ENCODE peak calls at places on chromosomes 16 and 17, in eight cellular contexts. V is Calu3, B is mesothelial cell of epicardium, A is MM.1S, X is HFFc6, S is psoas muscle, D is tibial artery, M is progenitor cell of endocrine pancreas. J is an unnamed sample.

GRCh38 chr16:84511821-84512220 is 7.4 kb upstream of the MEAK7 start:
- DNase-seq in V (no peak), B (no peak), A (no peak), X (no peak), S (no peak), D (peak), M (no peak), J (no peak)

GRCh38 chr17:56074366-56074765 is 78.9 kb upstream of the ANKFN1 start:
- DNase-seq in V (no peak), B (no peak), A (no peak), X (no peak), S (no peak), D (no peak), M (no peak), J (no peak)

GRCh38 chr16:85681255-85681654 is 7.5 kb downstream of the GINS2 start:
- DNase-seq in V (no peak), B (no peak), A (no peak), X (no peak), S (no peak), D (no peak), M (no peak), J (no peak)

GRCh38 chr17:63435681-63436522 is 10.2 kb downstream of the CYB561 start:
- DNase-seq in V (no peak), B (no peak), A (no peak), X (no peak), S (no peak), D (no peak), M (no peak), J (no peak)

GRCh38 chr17:57466042-57466471 is 209.7 kb downstream of the MSI2 start:
- DNase-seq in V (no peak), B (no peak), A (no peak), X (no peak), S (no peak), D (no peak), M (no peak), J (no peak)

GRCh38 chr16:25260416-25260815 is 2.8 kb upstream of the ZKSCAN2 start:
- DNase-seq in V (no peak), B (no peak), A (no peak), X (no peak), S (no peak), D (no peak), M (no peak), J (no peak)

GRCh38 chr17:77459018-77459755 is 318.4 kb downstream of the SEC14L1 start:
- DNase-seq in V (no peak), B (no peak), A (no peak), X (no peak), S (no peak), D (no peak), M (no peak), J (no peak)

GRCh38 chr16:13839577-13839976 is 80.4 kb upstream of the ERCC4 start:
- DNase-seq in V (no peak), B (no peak), A (no peak), X (no peak), S (no peak), D (no peak), M (no peak), J (no peak)

GRCh38 chr16:68369697-68370096 is 58.9 kb downstream of the PRMT7 start:
- DNase-seq in V (no peak), B (no peak), A (peak), X (no peak), S (no peak), D (no peak), M (no peak), J (no peak)

GRCh38 chr16:31130899-31131298 is 4.6 kb downstream of the PRSS8 start:
- DNase-seq in V (peak), B (no peak), A (no peak), X (no peak), S (no peak), D (no peak), M (peak), J (no peak)

GRCh38 chr17:21295036-21295952 is 10.8 kb downstream of the MAP2K3 start:
- DNase-seq in V (no peak), B (no peak), A (no peak), X (no peak), S (peak), D (no peak), M (no peak), J (no peak)

GRCh38 chr16:56341656-56342397 is 83.5 kb downstream of the AMFR start:
- DNase-seq in V (no peak), B (no peak), A (no peak), X (no peak), S (no peak), D (no peak), M (no peak), J (no peak)

GRCh38 chr17:79955961-79956735 is 79.5 kb downstream of the TBC1D16 start:
- DNase-seq in V (no peak), B (no peak), A (no peak), X (no peak), S (no peak), D (peak), M (no peak), J (no peak)
- TF ChIP-seq CTCF in V (no peak), B (no peak), A (no peak), X (no peak), S (no peak), D (no peak), M (no peak), J (no peak)

GRCh38 chr17:4780325-4781010 is 5.7 kb downstream of the VMO1 start:
- DNase-seq in V (no peak), B (no peak), A (no peak), X (no peak), S (no peak), D (no peak), M (no peak), J (no peak)

GRCh38 chr17:4786516-4786915 is 352 bp upstream of the VMO1 start:
- DNase-seq in V (no peak), B (no peak), A (no peak), X (no peak), S (no peak), D (no peak), M (no peak), J (no peak)

GRCh38 chr17:4786111-4786491 is at the start of gene VMO1:
- DNase-seq in V (no peak), B (no peak), A (no peak), X (no peak), S (no peak), D (no peak), M (no peak), J (no peak)

GRCh38 chr17:4785311-4786110 is 653 bp downstream of the VMO1 start:
- DNase-seq in V (no peak), B (no peak), A (no peak), X (no peak), S (no peak), D (no peak), M (no peak), J (no peak)

DNA sequence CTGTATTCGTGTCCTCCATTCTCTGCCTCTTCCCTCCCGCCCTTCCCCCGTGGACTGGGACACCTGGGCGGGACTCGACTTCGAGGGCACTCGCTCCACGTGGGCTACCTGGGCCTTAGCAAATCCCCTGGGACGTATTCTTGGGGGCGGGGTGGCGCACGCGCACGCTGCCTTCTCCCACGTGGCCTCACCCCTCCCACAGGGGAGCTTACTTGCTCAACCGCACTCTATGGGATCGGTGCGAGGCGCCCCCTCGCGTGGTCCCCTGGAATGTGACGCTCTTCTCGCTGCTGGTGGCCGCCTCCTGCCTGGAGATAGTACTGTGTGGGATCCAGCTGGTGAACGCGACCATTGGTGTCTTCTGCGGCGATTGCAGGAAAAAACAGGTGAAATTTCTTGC is 3.5 kb downstream of the VMO1 start:
- DNase-seq in V (no peak), B (no peak), A (no peak), X (no peak), S (no peak), D (no peak), M (no peak), J (no peak)
- TF ChIP-seq CTCF in V (no peak), B (no peak), A (no peak), X (peak), S (no peak), D (no peak), M (no peak), J (no peak)

GRCh38 chr17:58693208-58693607 is 806 bp downstream of the RAD51C start:
- DNase-seq in V (no peak), B (no peak), A (no peak), X (no peak), S (no peak), D (no peak), M (no peak), J (no peak)
- TF ChIP-seq CTCF in V (no peak), B (no peak), A (no peak), X (no peak), S (no peak), D (no peak), M (no peak), J (no peak)

DNA sequence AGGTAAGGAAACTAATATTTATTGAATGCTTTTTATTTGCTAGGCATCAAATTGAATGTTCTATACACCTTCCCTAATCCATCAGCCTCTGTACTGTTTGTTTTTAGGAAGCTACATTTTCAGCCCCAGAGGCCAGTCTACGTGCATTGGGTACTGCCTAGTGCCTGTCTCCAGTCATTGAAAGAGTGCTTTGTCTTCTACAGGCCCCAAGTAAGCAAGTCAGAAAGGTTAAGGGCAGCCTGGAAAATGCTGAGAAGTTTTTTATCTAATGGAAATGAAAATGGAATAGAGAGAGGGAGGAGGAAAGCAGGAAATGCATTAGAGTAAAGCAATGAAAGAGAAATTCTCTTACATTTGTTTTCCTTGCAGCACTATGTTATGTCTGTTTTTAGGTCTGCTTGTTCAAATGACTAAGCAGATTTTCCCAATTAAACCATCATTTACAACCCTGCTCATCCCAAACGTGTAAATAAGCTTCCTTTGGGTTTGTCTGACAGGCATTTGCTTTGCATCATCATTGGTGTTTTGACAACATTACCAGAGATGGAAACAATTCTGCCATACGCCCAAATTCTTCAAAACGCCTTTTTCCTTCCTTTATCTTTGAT is 116.0 kb upstream of the GOT2 start:
- DNase-seq in V (no peak), B (no peak), A (no peak), X (no peak), S (no peak), D (no peak), M (no peak), J (no peak)
- TF ChIP-seq CTCF in V (no peak), B (no peak), A (no peak), X (no peak), S (no peak), D (no peak), M (no peak), J (no peak)

DNA sequence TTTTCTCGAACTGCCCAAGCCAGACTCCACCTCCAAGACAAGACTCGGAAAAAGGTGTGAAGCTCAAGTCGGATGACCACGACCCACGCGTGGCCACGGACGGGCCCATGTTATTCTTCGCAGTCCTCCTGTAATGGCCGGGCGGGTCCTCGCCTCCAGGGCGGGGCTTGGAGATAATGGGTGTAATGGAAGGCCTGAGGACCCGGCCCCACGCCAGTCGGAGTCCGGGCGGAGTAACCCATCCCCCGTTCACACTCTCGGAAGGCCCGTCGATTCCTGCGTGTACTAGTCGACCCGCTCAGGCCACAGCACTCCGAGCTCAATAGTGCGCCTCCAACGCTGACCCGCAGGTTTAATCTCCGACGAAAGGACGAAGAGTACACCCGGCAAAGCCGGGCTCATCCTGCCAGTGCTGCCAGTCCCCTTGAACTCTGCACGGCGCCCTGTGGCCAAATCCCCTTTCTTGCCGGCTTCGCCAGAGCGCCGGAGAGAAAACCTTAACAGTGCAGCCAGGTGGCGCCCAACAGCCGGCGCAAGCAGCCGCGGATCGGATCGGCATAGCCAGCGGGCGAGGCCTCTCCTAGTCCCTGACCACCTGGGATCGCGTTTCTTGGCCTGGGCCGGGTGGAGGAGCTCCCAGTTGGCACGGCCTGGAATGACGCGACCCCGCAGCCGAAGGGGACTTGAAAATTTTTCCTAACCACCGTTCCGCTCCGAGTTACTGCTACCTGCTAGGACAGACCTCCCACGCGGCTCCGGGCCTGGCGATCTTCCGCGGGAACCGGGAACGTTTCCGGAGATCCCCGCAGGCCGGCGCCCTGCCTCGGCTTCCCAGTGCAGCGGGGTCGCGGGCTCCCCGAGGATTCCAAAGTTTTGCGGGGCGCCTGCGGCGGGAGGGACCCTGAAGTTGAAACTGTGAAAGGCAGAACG is 762.0 kb downstream of the KCNJ18 start:
- DNase-seq in V (no peak), B (no peak), A (no peak), X (no peak), S (no peak), D (no peak), M (no peak), J (no peak)
- TF ChIP-seq CTCF in V (no peak), B (no peak), A (no peak), X (no peak), S (no peak), D (no peak), M (no peak), J (no peak)

GRCh38 chr17:42325026-42325425 is 36.7 kb downstream of the STAT5A start:
- DNase-seq in V (no peak), B (no peak), A (no peak), X (peak), S (peak), D (peak), M (no peak), J (no peak)
- TF ChIP-seq CTCF in V (no peak), B (no peak), A (no peak), X (no peak), S (no peak), D (no peak), M (no peak), J (no peak)

GRCh38 chr17:38733315-38734234 is 3.4 kb downstream of the CISD3 start:
- DNase-seq in V (peak), B (no peak), A (no peak), X (no peak), S (no peak), D (no peak), M (no peak), J (no peak)
- TF ChIP-seq CTCF in V (peak), B (no peak), A (peak), X (peak), S (no peak), D (no peak), M (peak), J (no peak)

GRCh38 chr16:19486744-19487325 is 35.1 kb downstream of the GDE1 start:
- DNase-seq in V (no peak), B (no peak), A (no peak), X (no peak), S (no peak), D (no peak), M (no peak), J (no peak)
- TF ChIP-seq CTCF in V (no peak), B (no peak), A (no peak), X (no peak), S (no peak), D (no peak), M (no peak), J (no peak)

DNA sequence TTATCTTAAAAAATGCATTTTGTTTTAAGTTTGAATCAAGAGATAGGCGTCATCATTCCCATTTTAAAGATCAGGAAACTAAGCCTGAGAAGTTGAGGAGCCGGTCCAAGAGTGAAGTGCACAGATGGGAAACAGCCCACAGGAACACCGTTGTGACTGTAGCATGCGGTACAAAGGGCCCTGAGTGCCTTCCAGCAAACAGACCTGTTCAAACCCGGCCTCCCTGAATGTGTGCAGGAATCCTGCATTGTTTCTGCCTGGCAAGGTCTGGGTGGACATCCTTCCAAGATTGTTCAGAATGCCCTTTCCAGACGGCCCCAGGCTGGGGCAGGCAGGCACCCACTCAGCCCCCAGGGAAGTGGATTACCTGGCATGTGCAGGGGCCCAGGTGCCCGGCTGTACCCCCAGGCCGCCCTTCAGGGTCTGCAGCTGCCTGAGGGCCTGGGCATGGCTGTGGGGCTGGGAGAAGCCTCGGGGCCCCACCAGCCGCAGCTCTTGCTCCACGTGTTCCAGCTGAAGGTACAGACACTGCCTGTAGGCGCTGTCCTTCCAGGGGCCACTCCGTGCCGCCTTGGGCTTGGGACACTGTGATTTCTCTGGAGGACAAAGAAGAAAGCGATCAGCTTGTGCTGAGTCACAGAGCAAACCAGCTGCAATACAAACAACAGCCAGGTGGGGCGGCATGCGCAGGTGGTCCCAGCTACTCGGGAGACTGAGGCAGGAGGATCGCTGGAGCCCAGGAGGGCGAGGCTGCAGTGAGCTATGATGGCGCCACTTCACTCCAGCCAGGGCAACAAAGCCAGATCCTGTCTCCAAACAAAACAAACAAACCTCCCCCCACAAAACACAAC is 45.0 kb upstream of the GCSH start:
- DNase-seq in V (peak), B (no peak), A (no peak), X (no peak), S (no peak), D (no peak), M (no peak), J (no peak)
- TF ChIP-seq CTCF in V (peak), B (peak), A (peak), X (peak), S (no peak), D (no peak), M (peak), J (no peak)